ENCODE peak calls at places on chromosomes 16 and 17, in five cellular contexts. D is transverse colon, M is suprapubic skin, S is K562, C is SK-N-SH. T is an unnamed sample.

GRCh38 chr16:87063543-87063942 is 253.6 kb downstream of the C16orf95 start:
- DNase-seq in D (no peak), M (no peak), S (no peak), C (no peak), T (no peak)

GRCh38 chr17:5248821-5249479 is 14.3 kb upstream of the SCIMP start:
- DNase-seq in D (no peak), M (no peak), S (no peak), C (no peak), T (no peak)

GRCh38 chr17:75876190-75876937 is 2.0 kb downstream of the TRIM47 start:
- DNase-seq in D (peak; percentile 86), M (no peak), S (no peak), C (peak; percentile 72), T (peak; percentile 79)

GRCh38 chr16:21656795-21657768 is 4.7 kb upstream of the IGSF6 start:
- DNase-seq in D (no peak), M (no peak), S (peak; percentile 70), C (peak; percentile 72), T (no peak)

GRCh38 chr17:74274060-74274702 is at the start of gene DNAI2:
- DNase-seq in D (peak; percentile 35), M (no peak), S (no peak), C (peak; percentile 74), T (no peak)

GRCh38 chr16:71648921-71649320 is 22.9 kb downstream of the MARVELD3 start:
- DNase-seq in D (no peak), M (no peak), S (no peak), C (no peak), T (no peak)

GRCh38 chr17:34859652-34860051 is 101.6 kb downstream of the CCT6B start:
- DNase-seq in D (no peak), M (no peak), S (no peak), C (no peak), T (no peak)

GRCh38 chr17:62626719-62627218 is 701 bp upstream of the MRC2 start:
- DNase-seq in D (no peak), M (no peak), S (no peak), C (peak; percentile 88), T (no peak)

GRCh38 chr16:2860826-2861567 is 3.0 kb upstream of the PRSS22 start:
- DNase-seq in D (no peak), M (no peak), S (peak; percentile 71), C (no peak), T (no peak)

GRCh38 chr16:86300746-86301480 is 209.4 kb upstream of the FOXF1 start:
- DNase-seq in D (no peak), M (no peak), S (peak; percentile 33), C (no peak), T (no peak)

GRCh38 chr17:29710891-29711418 is 88.2 kb upstream of the CORO6 start:
- DNase-seq in D (no peak), M (no peak), S (peak; percentile 84), C (peak; percentile 85), T (no peak)

GRCh38 chr17:1592751-1593629 is 30.4 kb upstream of the PITPNA start:
- DNase-seq in D (peak; percentile 88), M (no peak), S (peak; percentile 43), C (no peak), T (no peak)

GRCh38 chr16:46673320-46674013 is 15.5 kb downstream of the VPS35 start:
- DNase-seq in D (peak; percentile 29), M (no peak), S (peak; percentile 82), C (peak; percentile 75), T (peak; percentile 59)

GRCh38 chr17:79839363-79840203 is at the start of gene CBX4:
- DNase-seq in D (peak; percentile 97), M (peak; percentile 96), S (peak; percentile 97), C (peak; percentile 99), T (peak; percentile 97)

GRCh38 chr17:12421646-12422306 is 243.9 kb upstream of the MYOCD start:
- DNase-seq in D (no peak), M (no peak), S (no peak), C (no peak), T (no peak)

GRCh38 chr17:42669705-42670198 is 7.0 kb downstream of the PLEKHH3 start:
- DNase-seq in D (no peak), M (no peak), S (no peak), C (no peak), T (no peak)

GRCh38 chr17:69592692-69593350 is 178.3 kb downstream of the MAP2K6 start:
- DNase-seq in D (no peak), M (no peak), S (no peak), C (no peak), T (no peak)

GRCh38 chr16:82192665-82193064 is 22.6 kb upstream of the MPHOSPH6 start:
- DNase-seq in D (no peak), M (no peak), S (no peak), C (no peak), T (no peak)

GRCh38 chr16:50308237-50308965 is 42.0 kb downstream of the ADCY7 start:
- DNase-seq in D (no peak), M (peak; percentile 62), S (no peak), C (peak; percentile 22), T (peak; percentile 22)

GRCh38 chr16:521381-522210 is 5.9 kb upstream of the CAPN15 start:
- DNase-seq in D (peak; percentile 84), M (peak; percentile 79), S (no peak), C (no peak), T (peak; percentile 70)

GRCh38 chr16:12315330-12316138 is 339.0 kb downstream of the SNX29 start:
- DNase-seq in D (peak; percentile 55), M (no peak), S (no peak), C (no peak), T (peak; percentile 46)

GRCh38 chr17:48605991-48606891 is 1.5 kb upstream of the HOXB6 start:
- DNase-seq in D (no peak), M (no peak), S (no peak), C (no peak), T (no peak)

GRCh38 chr16:71230122-71230845 is at the start of gene HYDIN:
- DNase-seq in D (peak; percentile 41), M (peak; percentile 60), S (peak; percentile 58), C (peak; percentile 91), T (no peak)

GRCh38 chr16:54938351-54939346 is 8.0 kb downstream of the IRX5 start:
- DNase-seq in D (no peak), M (peak; percentile 73), S (no peak), C (no peak), T (no peak)

GRCh38 chr16:23784811-23785447 is 30.1 kb downstream of the CHP2 start:
- DNase-seq in D (no peak), M (no peak), S (peak; percentile 84), C (no peak), T (no peak)

GRCh38 chr17:72376486-72377345 is 255.9 kb downstream of the SOX9 start:
- DNase-seq in D (no peak), M (no peak), S (no peak), C (peak; percentile 86), T (no peak)

GRCh38 chr16:31215287-31216115 is 1.4 kb downstream of the PYDC1 start:
- DNase-seq in D (peak; percentile 66), M (no peak), S (peak; percentile 88), C (peak; percentile 73), T (peak; percentile 64)

GRCh38 chr17:75625813-75626486 is 7.3 kb upstream of the SMIM5 start:
- DNase-seq in D (no peak), M (no peak), S (peak; percentile 66), C (peak; percentile 92), T (no peak)

GRCh38 chr16:56933266-56933619 is 1.3 kb downstream of the HERPUD1 start:
- DNase-seq in D (no peak), M (no peak), S (no peak), C (no peak), T (no peak)

GRCh38 chr17:75325827-75326586 is 36.8 kb upstream of the SLC25A19 start:
- DNase-seq in D (no peak), M (no peak), S (peak; percentile 76), C (no peak), T (no peak)

GRCh38 chr16:27840311-27841060 is 223.0 kb downstream of the GSG1L start:
- DNase-seq in D (no peak), M (peak; percentile 31), S (peak; percentile 4), C (no peak), T (no peak)

GRCh38 chr17:6163632-6164319 is 93.6 kb downstream of the WSCD1 start:
- DNase-seq in D (no peak), M (no peak), S (no peak), C (no peak), T (no peak)

GRCh38 chr16:59164461-59164860 is 430.3 kb upstream of the GOT2 start:
- DNase-seq in D (no peak), M (no peak), S (peak; percentile 1), C (no peak), T (peak; percentile 26)

GRCh38 chr17:82020874-82021727 is 1.6 kb downstream of the CENPX start:
- DNase-seq in D (peak; percentile 80), M (no peak), S (no peak), C (peak; percentile 93), T (peak; percentile 81)
- TF ChIP-seq EP300 in D (no peak), M (no peak), S (no peak), C (no peak), T (no peak)

GRCh38 chr17:27514595-27515413 is 58.6 kb downstream of the KSR1 start:
- DNase-seq in D (no peak), M (no peak), S (no peak), C (no peak), T (no peak)
- H3K27ac ChIP-seq in D (no peak overlapping the region), M (no peak overlapping the region), S (peak overlapping the region; percentile 36), C (no peak overlapping the region), T (no peak overlapping the region)

DNA sequence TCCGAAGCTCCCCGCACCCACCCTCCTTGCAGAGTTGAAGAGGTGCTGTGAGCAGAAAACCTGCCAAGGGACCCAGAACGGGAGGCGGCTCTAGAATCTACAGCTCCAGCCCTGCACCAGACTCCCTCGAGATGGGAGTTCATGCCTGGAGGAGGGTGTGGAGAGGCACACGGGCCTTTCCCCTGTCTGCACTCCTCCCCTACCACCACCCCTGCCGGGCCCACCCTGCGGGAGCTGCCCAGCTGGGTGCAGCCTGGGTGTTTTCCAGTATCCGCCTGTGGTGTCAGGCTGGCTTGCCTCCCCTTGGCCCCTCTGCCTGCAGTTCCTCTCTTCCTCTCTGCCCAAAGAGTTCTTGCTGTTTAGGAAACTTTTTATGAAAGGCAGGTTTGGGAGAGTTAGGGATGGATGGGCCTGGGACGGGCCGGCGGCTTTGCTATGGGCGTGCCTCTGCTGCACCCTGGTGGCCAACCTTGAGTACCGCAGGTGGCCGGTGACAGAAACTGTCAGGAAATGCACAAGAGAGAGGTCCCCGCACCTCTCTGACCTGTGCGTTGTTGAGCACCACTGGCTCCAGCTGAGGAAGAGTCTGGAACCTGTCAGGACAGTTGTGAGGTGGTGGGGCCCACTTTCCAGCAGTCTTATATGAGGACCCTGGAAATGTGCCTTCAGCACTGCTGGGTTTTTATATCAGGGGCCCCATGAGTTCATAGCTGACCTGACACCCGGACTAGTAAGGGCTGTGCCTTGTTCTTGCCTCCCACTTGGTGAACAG is 354.1 kb downstream of the SEC14L1 start:
- DNase-seq in D (peak; percentile 83), M (peak; percentile 84), S (peak; percentile 77), C (peak; percentile 96), T (peak; percentile 82)
- TF ChIP-seq POLR2AphosphoS5 in D (no peak), M (no peak), S (no peak), C (no peak), T (peak; percentile 80)

GRCh38 chr16:57948027-57948426 is 22.9 kb downstream of the CNGB1 start:
- DNase-seq in D (no peak), M (no peak), S (no peak), C (no peak), T (no peak)

GRCh38 chr16:57945740-57946138 is 25.2 kb downstream of the CNGB1 start:
- DNase-seq in D (no peak), M (no peak), S (peak; percentile 14), C (no peak), T (no peak)

GRCh38 chr16:57944961-57945739 is 25.8 kb downstream of the CNGB1 start:
- DNase-seq in D (no peak), M (no peak), S (peak; percentile 9), C (no peak), T (no peak)

GRCh38 chr16:57949013-57949412 is 21.9 kb downstream of the CNGB1 start:
- DNase-seq in D (no peak), M (no peak), S (no peak), C (no peak), T (no peak)

GRCh38 chr16:57946181-57946801 is 24.6 kb downstream of the CNGB1 start:
- DNase-seq in D (no peak), M (no peak), S (no peak), C (peak; percentile 53), T (no peak)
- TF ChIP-seq EP300 in D (no peak), M (no peak), S (no peak), C (no peak), T (no peak)

T was measured in stomach.